ENCODE peak calls at places on chromosomes 13 and 19, in four cellular contexts. I is PC-9, A is neural progenitor cell, M is SK-N-SH. J is an unnamed sample. For H3F3A, the result is how much of the 10 kb centered on the place peaks cover.

GRCh38 chr19:57747472-57747807 is 825 bp downstream of the ZNF776 start:
- DNase-seq in I (no peak), A (no peak), M (no peak), J (no peak)

GRCh38 chr13:23699271-23699670 is 129.1 kb downstream of the TNFRSF19 start:
- DNase-seq in M (no peak), A (no peak), I (no peak), J (no peak)

GRCh38 chr13:101640797-101641400 is 188.4 kb downstream of the ITGBL1 start:
- DNase-seq in M (no peak), A (no peak), I (peak), J (no peak)

GRCh38 chr13:113044431-113045114 is 61.0 kb upstream of the F7 start:
- DNase-seq in M (no peak), I (no peak), A (no peak), J (no peak)

GRCh38 chr19:8724276-8724675 is 2.8 kb downstream of the OR2Z1 start:
- DNase-seq in I (no peak), A (no peak), M (no peak), J (no peak)

GRCh38 chr19:39398297-39398864 is 7.2 kb downstream of the MED29 start:
- DNase-seq in A (no peak), I (peak), M (no peak), J (no peak)

GRCh38 chr13:51324714-51325440 is 14.6 kb upstream of the SERPINE3 start:
- DNase-seq in M (no peak), I (no peak), A (peak), J (peak)

GRCh38 chr19:15732388-15732787 is 4.6 kb downstream of the OR10H2 start:
- DNase-seq in I (no peak), M (no peak), A (no peak), J (no peak)

GRCh38 chr13:74246398-74246975 is 112.3 kb upstream of the KLF12 start:
- DNase-seq in M (no peak), I (no peak), A (no peak), J (no peak)

GRCh38 chr19:40395956-40396355 is 6.0 kb upstream of the HIPK4 start:
- DNase-seq in I (no peak), A (no peak), M (no peak), J (no peak)

GRCh38 chr13:107421951-107422350 is 793.4 kb downstream of the LIG4 start:
- DNase-seq in M (no peak), A (no peak), I (no peak), J (no peak)

DNA sequence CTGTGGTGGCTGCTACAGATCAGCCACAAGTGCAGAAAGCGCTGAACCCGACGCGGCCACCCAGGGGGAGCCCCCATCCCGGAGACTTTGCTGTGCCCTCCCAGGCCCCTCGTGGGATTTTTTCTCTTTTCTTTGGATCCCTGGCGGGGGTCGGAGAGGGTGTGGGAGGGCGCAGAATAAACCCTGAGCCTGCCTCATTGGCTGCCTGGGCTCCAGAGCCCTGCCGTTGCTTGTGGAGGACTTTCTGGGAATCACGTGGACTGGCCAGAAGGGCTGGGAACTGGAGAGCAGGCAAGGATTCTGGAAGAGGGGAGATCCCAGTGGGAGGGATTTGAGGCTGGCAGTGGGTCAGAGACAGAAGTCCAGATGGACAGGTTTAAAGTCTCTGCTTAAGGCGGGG is 24.9 kb downstream of the GADD45B start:
- DNase-seq in I (no peak), M (no peak), A (no peak), J (no peak)
- H3K27ac ChIP-seq in I (no peak), M (no peak), A (no peak), J (no peak)

GRCh38 chr13:40590112-40590862 is 76.2 kb downstream of the FOXO1 start:
- DNase-seq in I (no peak), A (no peak), M (no peak), J (no peak)

GRCh38 chr13:40592035-40592434 is 74.4 kb downstream of the FOXO1 start:
- DNase-seq in A (no peak), M (no peak), I (no peak), J (no peak)

GRCh38 chr13:40588101-40588500 is 78.3 kb downstream of the FOXO1 start:
- DNase-seq in I (no peak), A (no peak), M (no peak), J (no peak)

GRCh38 chr13:40589285-40590109 is 76.9 kb downstream of the FOXO1 start:
- DNase-seq in A (peak), I (no peak), M (no peak), J (no peak)

DNA sequence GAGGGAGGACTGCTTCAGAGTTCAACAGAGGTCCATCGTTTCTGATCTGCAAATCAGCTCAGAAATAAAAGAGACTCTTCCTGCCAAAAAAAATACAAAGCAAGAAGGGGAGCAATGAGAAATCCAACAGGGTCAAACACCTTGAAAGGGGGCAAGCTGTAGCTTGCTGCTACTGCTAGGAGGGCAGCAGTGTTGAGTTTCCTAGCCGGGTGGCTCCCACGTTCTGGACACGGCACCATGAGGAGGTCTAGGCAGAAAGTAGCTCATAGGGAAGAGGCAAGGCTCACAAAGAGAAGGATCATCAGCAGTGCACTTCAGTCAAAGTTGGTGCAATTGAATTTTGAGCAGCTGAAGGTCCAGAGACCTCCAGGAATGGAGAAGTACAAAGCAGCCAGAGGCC is 75.3 kb downstream of the FOXO1 start:
- DNase-seq in A (no peak), M (no peak), I (no peak), J (no peak)
- H3F3A ChIP-seq in A (under half), M (under half), I (under half), J (under half)

GRCh38 chr13:41837668-41838067 is 123.2 kb downstream of the VWA8 start:
- DNase-seq in A (no peak), M (no peak), I (no peak), J (no peak)

GRCh38 chr13:41833851-41834250 is 127.1 kb downstream of the VWA8 start:
- DNase-seq in A (no peak), M (no peak), I (no peak), J (no peak)

GRCh38 chr13:41833201-41833600 is 127.7 kb downstream of the VWA8 start:
- DNase-seq in I (no peak), A (no peak), M (no peak), J (no peak)

DNA sequence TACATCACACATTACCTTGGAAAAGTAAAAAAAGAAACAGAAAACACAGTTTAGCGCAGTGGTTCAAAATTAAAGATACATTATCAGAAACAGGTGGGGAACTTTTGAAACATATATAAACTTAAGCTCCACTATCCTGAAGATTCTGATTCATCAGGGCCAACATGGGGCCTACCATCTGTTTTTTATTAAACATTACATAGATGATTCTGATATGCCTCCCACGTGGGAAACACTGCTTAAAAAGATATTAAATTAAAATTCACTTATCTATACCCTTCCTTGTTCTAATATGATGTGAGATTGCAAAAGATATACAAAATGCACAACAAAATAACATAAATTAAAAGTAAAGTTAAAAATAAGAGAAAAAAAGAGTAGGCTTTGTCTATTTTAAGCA is 125.0 kb downstream of the VWA8 start:
- DNase-seq in A (no peak), M (peak), I (no peak), J (no peak)
- H3K27ac ChIP-seq in A (no peak), M (peak), I (no peak), J (no peak)

GRCh38 chr19:50420808-50421207 is 2.1 kb downstream of the SPIB start:
- DNase-seq in I (no peak), M (no peak), A (no peak), J (no peak)
- H3F3A ChIP-seq in I (under half), M (under half), A (under half), J (under half)

GRCh38 chr19:51549533-51550324 is 18.3 kb upstream of the SIGLEC6 start:
- DNase-seq in A (no peak), I (no peak), M (no peak), J (no peak)

GRCh38 chr19:51548213-51548651 is 16.8 kb upstream of the SIGLEC6 start:
- DNase-seq in M (no peak), A (no peak), I (no peak), J (no peak)

GRCh38 chr19:51546650-51547396 is 15.4 kb upstream of the SIGLEC6 start:
- DNase-seq in I (no peak), M (no peak), A (no peak), J (no peak)

GRCh38 chr19:51547397-51548212 is 16.1 kb upstream of the SIGLEC6 start:
- DNase-seq in I (no peak), M (no peak), A (no peak), J (no peak)

DNA sequence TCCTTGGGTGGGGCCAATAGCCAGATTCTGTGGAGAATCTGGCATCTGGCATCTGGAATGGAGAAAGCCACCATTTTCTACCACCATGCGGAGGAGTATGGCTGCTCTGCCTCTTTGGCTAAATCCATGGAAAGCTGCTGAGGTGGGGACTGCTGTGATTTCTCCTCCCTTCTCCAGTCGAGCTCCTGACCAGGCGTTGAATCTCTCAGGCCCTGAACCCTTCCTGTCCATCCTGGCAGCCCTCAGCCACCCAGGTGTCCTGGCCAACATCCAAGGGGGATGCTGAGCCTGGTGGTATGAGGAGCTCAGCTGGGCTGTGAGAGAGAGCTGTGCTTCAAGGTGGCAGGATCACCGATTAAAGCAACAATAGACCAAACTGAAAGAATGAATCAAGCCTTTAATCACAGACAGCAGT is 17.4 kb upstream of the SIGLEC6 start:
- DNase-seq in I (no peak), M (no peak), A (no peak), J (no peak)
- H3K27ac ChIP-seq in I (no peak), M (no peak), A (no peak), J (no peak)

DNA sequence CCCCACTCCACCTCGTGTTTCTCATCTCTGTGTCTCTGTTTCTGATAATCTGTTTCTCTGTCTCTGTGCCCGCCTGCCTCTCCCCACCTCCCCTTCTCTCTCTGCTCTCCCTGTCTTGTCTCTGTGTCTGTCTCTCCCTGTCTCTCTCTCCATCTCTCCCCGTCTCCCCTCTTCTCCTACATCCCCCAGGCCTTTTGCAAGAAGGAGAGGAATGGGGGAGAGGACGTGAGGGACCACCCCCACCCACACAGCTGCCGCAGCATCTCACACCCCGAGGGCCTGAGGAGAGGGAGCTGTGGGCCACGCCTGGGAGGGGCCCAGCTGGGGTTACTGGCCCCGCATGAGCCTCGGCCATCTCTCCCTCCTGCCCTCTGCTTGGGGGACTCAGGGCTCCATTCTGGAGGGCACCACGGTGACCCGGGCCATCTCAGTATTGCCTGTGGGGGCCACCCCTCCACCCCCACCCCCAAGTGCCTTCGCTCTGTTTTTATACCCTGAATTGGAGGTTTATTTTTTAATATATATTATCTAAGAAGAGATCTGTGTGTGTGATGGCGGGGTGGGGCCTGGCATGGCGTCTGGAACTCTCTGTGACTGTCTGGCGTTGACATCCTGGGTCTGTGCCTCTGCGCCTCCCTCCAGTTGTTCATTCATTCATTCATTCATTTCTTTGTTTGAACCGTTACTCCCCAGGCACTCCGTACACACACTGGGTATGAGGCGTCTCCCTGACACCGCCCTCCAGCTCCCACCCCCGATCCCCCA is 21.2 kb downstream of the ERFL start:
- DNase-seq in A (no peak), I (no peak), M (peak), J (no peak)
- H3F3A ChIP-seq in A (under half), I (under half), M (under half), J (under half)

GRCh38 chr19:10815969-10816635 is 19.9 kb downstream of the TMED1 start:
- DNase-seq in I (no peak), M (no peak), A (no peak), J (peak)

GRCh38 chr19:10815007-10815531 is 20.9 kb downstream of the TMED1 start:
- DNase-seq in A (no peak), I (no peak), M (no peak), J (no peak)

GRCh38 chr19:10817291-10818038 is 18.5 kb downstream of the TMED1 start:
- DNase-seq in A (no peak), M (peak), I (no peak), J (peak)

GRCh38 chr19:10818306-10819123 is 17.5 kb downstream of the TMED1 start:
- DNase-seq in M (peak), I (no peak), A (no peak), J (no peak)

DNA sequence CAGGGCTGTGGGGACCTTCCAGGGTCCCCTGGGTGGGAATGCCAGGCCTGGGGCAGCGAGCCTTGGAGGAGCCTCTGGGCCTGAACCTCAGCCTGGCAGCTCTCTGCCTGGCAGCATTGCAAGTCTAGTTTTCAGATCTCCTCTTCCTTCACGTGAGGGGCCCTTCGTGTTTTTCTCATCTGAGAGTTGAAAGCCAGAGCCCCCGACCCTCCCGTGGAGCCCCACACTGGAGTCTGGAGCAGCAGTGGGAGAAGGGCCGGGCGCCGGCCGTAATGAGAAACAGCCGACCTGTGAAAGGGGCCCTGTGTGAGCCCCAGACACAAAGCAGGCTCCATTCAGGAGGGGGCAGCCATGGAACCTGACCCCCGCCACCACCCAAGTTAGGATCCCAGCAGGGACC is 19.3 kb downstream of the TMED1 start:
- DNase-seq in I (no peak), M (peak), A (no peak), J (no peak)
- H3K27ac ChIP-seq in I (no peak), M (peak), A (no peak), J (peak)

DNA sequence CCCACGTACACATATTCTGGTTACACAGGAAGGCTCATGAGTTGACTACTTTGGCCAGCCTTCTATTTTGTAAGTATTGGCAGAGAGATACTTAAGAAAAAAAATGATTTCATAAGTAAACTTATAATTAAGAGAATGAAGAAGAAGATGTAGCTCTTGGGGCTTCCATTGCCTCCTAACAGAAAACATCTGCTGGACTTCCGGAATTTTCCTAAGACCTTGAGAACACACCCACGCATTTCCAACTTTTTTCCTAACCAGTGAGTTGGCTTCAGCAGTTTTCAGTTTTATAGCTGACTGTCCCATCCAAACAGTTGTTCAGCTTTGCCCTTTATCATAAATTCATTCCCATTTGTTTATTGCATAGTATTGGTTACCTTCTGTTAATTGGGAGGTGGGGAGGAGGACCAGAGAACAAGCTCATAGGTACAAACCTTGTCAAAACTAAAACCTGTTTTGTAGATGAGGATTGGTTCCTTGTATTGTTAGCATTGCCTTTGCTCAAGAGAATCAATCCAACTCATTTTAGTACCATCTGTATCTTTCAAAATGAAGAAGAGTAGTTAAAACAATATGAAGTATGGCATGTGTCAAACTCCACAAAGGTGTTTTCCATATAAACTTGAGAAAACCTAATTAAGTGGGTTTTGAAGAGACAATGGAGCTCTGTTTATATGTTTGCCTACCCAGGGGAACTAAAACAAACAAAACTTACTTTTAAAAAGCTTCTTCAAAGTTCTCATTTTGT is 93.9 kb downstream of the COL4A2 start:
- DNase-seq in I (no peak), M (no peak), A (no peak), J (no peak)
- H3F3A ChIP-seq in I (under half), M (half or more), A (under half), J (under half)